ENCODE peak calls at places on chromosomes 6 and 20, in seven cellular contexts. V is H9, Z is neuronal stem cell, P is IMR-90, X is mesendoderm, O is H1, U is trophoblast cell. B is an unnamed sample.

GRCh38 chr6:146905313-146905712 is 298.9 kb upstream of the STXBP5 start:
- DNase-seq in V (no peak), Z (no peak), P (peak; percentile 42), X (peak; percentile 30), O (no peak), U (peak; percentile 100), B (peak; percentile 26)

GRCh38 chr6:26319405-26320128 is 45.4 kb upstream of the BTN3A2 start:
- DNase-seq in V (peak; percentile 67), Z (no peak), P (no peak), X (peak; percentile 85), O (peak; percentile 77), U (no peak), B (no peak)

GRCh38 chr6:154960299-154960796 is 34.8 kb upstream of the TIAM2 start:
- DNase-seq in V (no peak), Z (no peak), P (no peak), X (no peak), O (no peak), U (no peak), B (no peak)

GRCh38 chr6:142854589-142855488 is 90.1 kb downstream of the HIVEP2 start:
- DNase-seq in V (no peak), Z (no peak), P (no peak), X (no peak), O (no peak), U (no peak), B (peak; percentile 68)

GRCh38 chr20:25499855-25500434 is 85.4 kb downstream of the NINL start:
- DNase-seq in V (no peak), Z (no peak), P (no peak), X (no peak), O (no peak), U (no peak), B (no peak)

GRCh38 chr6:136784910-136785746 is 7.1 kb downstream of the MAP3K5 start:
- DNase-seq in V (no peak), Z (no peak), P (no peak), X (peak; percentile 13), O (no peak), U (peak; percentile 26), B (no peak)

GRCh38 chr6:38593419-38593818 is 46.3 kb downstream of the BTBD9 start:
- DNase-seq in V (no peak), Z (no peak), P (peak; percentile 32), X (no peak), O (no peak), U (no peak), B (no peak)

GRCh38 chr6:96542702-96543101 is 20.2 kb upstream of the FHL5 start:
- DNase-seq in V (no peak), Z (no peak), P (no peak), X (peak; percentile 25), O (no peak), U (peak; percentile 12), B (peak; percentile 14)

GRCh38 chr6:141531040-141531439 is 601.7 kb upstream of the GJE1 start:
- DNase-seq in V (no peak), Z (no peak), P (no peak), X (no peak), O (no peak), U (no peak), B (no peak)

GRCh38 chr6:15341311-15341710 is 95.4 kb downstream of the JARID2 start:
- DNase-seq in V (no peak), Z (no peak), P (no peak), X (no peak), O (no peak), U (no peak), B (no peak)

GRCh38 chr6:125114248-125114858 is 39.2 kb upstream of the TPD52L1 start:
- DNase-seq in V (no peak), Z (no peak), P (peak; percentile 61), X (peak; percentile 47), O (no peak), U (peak; percentile 92), B (peak; percentile 66)

GRCh38 chr20:52219441-52219840 is 27.9 kb upstream of the ZFP64 start:
- DNase-seq in V (peak; percentile 36), Z (no peak), P (peak; percentile 2), X (peak; percentile 38), O (no peak), U (peak; percentile 17), B (peak; percentile 15)

GRCh38 chr6:17945111-17945510 is 42.3 kb downstream of the KIF13A start:
- DNase-seq in V (no peak), Z (no peak), P (peak; percentile 44), X (no peak), O (no peak), U (no peak), B (no peak)

GRCh38 chr6:66849843-66850242 is 1142.8 kb upstream of the EYS start:
- DNase-seq in V (no peak), Z (peak; percentile 11), P (no peak), X (no peak), O (no peak), U (no peak), B (peak; percentile 9)

GRCh38 chr6:28634758-28635546 is 109.3 kb downstream of the GPX5 start:
- DNase-seq in V (peak; percentile 83), Z (no peak), P (no peak), X (peak; percentile 89), O (peak; percentile 71), U (peak; percentile 60), B (peak; percentile 18)

GRCh38 chr20:3563548-3564177 is 92.8 kb downstream of the ATRN start:
- DNase-seq in V (no peak), Z (peak; percentile 23), P (peak; percentile 69), X (peak; percentile 51), O (no peak), U (peak; percentile 90), B (peak; percentile 50)

GRCh38 chr6:84052204-84052882 is 18.8 kb downstream of the MRAP2 start:
- DNase-seq in V (peak; percentile 82), Z (peak; percentile 76), P (peak; percentile 50), X (peak; percentile 94), O (peak; percentile 64), U (no peak), B (no peak)

GRCh38 chr6:137853569-137854213 is 13.4 kb upstream of the TNFAIP3 start:
- DNase-seq in V (no peak), Z (no peak), P (peak; percentile 88), X (no peak), O (no peak), U (no peak), B (peak; percentile 71)

GRCh38 chr6:5076931-5077330 is 8.2 kb upstream of the PPP1R3G start:
- DNase-seq in V (no peak), Z (no peak), P (no peak), X (no peak), O (no peak), U (no peak), B (no peak)

GRCh38 chr6:30876039-30876730 is 8.1 kb upstream of the DDR1 start:
- DNase-seq in V (no peak), Z (no peak), P (peak; percentile 75), X (no peak), O (no peak), U (peak; percentile 23), B (peak; percentile 41)

GRCh38 chr20:4854502-4854901 is 132.8 kb downstream of the PRND start:
- DNase-seq in V (no peak), Z (no peak), P (no peak), X (no peak), O (no peak), U (no peak), B (no peak)

GRCh38 chr20:4850960-4851359 is 129.3 kb downstream of the PRND start:
- DNase-seq in V (no peak), Z (no peak), P (no peak), X (no peak), O (peak; percentile 23), U (no peak), B (no peak)

GRCh38 chr20:4855097-4855496 is 133.4 kb downstream of the PRND start:
- DNase-seq in V (no peak), Z (no peak), P (no peak), X (no peak), O (no peak), U (no peak), B (no peak)

GRCh38 chr20:4853787-4854295 is 132.1 kb downstream of the PRND start:
- DNase-seq in V (no peak), Z (no peak), P (no peak), X (no peak), O (no peak), U (no peak), B (no peak)

GRCh38 chr20:4853004-4853403 is 131.3 kb downstream of the PRND start:
- DNase-seq in V (no peak), Z (no peak), P (no peak), X (no peak), O (no peak), U (no peak), B (no peak)
- H2BK5ac ChIP-seq in V (no peak overlapping the region), Z (no peak overlapping the region), P (no peak overlapping the region), X (no peak overlapping the region), O (no peak overlapping the region), U (no peak overlapping the region), B (no peak overlapping the region)

GRCh38 chr20:40727960-40728359 is 38.9 kb upstream of the MAFB start:
- DNase-seq in V (no peak), Z (no peak), P (no peak), X (no peak), O (no peak), U (no peak), B (no peak)
- H4K8ac ChIP-seq in V (no peak overlapping the region), Z (no peak overlapping the region), P (no peak overlapping the region), X (no peak overlapping the region), O (no peak overlapping the region), U (no peak overlapping the region), B (no peak overlapping the region)

DNA sequence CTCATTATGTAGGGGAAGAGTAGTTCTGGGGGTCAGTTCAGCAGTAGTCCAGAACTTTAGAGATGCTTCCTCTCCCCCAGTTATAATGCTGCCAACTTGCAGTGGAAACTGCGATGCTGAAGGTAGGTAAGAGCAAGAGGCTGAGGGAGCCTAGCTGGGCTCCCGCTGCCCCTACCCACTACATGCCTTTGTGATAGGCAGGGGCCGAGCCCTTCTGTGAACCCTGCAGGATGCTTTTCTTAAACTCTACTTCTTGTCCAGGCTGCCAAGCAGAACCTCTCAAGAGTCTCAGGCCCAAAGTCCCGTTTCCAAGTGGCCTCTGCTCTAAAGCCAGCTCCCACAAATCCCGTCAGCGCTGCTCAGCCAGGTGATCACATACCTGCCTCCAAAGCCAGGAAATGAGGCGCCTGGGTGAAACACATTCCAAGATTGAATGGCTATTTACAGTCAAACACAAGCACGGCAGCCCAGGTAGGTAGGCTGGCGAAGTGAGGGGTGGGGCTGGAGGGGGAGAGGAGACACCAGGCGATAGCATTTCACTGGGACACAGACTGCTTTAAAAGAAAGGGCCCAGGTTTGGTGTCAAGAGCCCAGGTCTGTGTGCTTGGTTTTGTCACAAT is 150.7 kb downstream of the CD24 start:
- DNase-seq in V (peak; percentile 91), Z (no peak), P (no peak), X (peak; percentile 83), O (peak; percentile 59), U (no peak), B (no peak)
- H2BK5ac ChIP-seq in V (no peak overlapping the region), Z (no peak overlapping the region), P (no peak overlapping the region), X (no peak overlapping the region), O (peak overlapping the region; percentile 94), U (peak overlapping the region; percentile 92), B (no peak overlapping the region)

DNA sequence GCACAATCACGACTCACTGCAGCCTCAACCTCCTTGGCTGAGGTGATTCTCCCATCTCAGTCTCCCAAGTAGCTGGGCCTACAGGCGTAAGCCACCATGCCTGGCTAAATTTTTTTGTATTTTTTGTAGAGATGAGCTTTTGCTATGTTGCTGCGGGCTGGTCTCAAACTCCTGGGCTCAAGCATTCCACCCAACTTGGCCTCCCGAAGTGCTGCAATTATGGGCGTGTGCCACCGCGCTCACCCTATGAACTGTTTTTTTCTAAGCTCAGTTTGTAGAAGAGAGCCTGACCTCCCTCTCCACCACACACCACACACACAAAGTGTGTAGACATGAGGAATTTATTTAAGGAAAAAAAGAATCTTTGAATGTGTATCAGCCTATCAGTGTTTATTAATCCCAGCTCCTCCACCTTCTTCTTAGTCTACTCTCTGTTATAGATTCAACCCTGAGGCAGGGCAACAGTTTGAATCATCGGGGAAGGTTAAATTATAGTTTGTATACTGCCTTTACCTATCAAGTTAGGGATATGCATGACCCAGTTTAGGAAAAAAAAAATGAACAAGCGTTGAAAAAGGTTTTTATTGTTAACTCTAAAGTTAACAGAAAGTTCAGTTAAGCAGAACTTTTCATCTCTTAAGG is 74.2 kb downstream of the PLEKHG1 start:
- DNase-seq in V (no peak), Z (no peak), P (no peak), X (no peak), O (no peak), U (peak; percentile 51), B (no peak)
- H4K8ac ChIP-seq in V (no peak overlapping the region), Z (no peak overlapping the region), P (no peak overlapping the region), X (no peak overlapping the region), O (no peak overlapping the region), U (no peak overlapping the region), B (no peak overlapping the region)